ENCODE peak calls at places on chromosomes 2 and 18, in eight cellular contexts. One of them, this sample, is unnamed.

GRCh38 chr2:12303181-12304030 is 413.3 kb upstream of the TRIB2 start:
- DNase-seq in H7: no peak
- DNase-seq in ureter: no peak
- DNase-seq in amygdala: no peak
- DNase-seq in activated CD4-positive, CD25-positive, alpha-beta regulatory T cell treated with anti-CD3 and anti-CD28 coated beads, Interleukin-2, amount 50 U/mL, for 72 hours: peak
- DNase-seq in Panc1: no peak
- DNase-seq in NCI-H460: no peak
- DNase-seq in NCI-H2171 treated with DMSO at 0.1 percent for 48 hours: no peak
- DNase-seq in this sample: peak

GRCh38 chr2:242098445-242099128 is 229.1 kb downstream of the RTP5 start:
- DNase-seq in H7: no peak
- DNase-seq in ureter: no peak
- DNase-seq in amygdala: no peak
- DNase-seq in activated CD4-positive, CD25-positive, alpha-beta regulatory T cell treated with anti-CD3 and anti-CD28 coated beads, Interleukin-2, amount 50 U/mL, for 72 hours: no peak
- DNase-seq in Panc1: no peak
- DNase-seq in NCI-H460: no peak
- DNase-seq in NCI-H2171 treated with DMSO at 0.1 percent for 48 hours: no peak
- DNase-seq in this sample: no peak

GRCh38 chr2:143171817-143172216 is 42.6 kb downstream of the ARHGAP15 start:
- DNase-seq in H7: no peak
- DNase-seq in ureter: no peak
- DNase-seq in amygdala: no peak
- DNase-seq in activated CD4-positive, CD25-positive, alpha-beta regulatory T cell treated with anti-CD3 and anti-CD28 coated beads, Interleukin-2, amount 50 U/mL, for 72 hours: no peak
- DNase-seq in Panc1: no peak
- DNase-seq in NCI-H460: peak
- DNase-seq in NCI-H2171 treated with DMSO at 0.1 percent for 48 hours: peak
- DNase-seq in this sample: no peak

GRCh38 chr2:48562281-48562680 is 32.3 kb downstream of the STON1 start:
- DNase-seq in H7: no peak
- DNase-seq in ureter: no peak
- DNase-seq in amygdala: no peak
- DNase-seq in activated CD4-positive, CD25-positive, alpha-beta regulatory T cell treated with anti-CD3 and anti-CD28 coated beads, Interleukin-2, amount 50 U/mL, for 72 hours: no peak
- DNase-seq in Panc1: no peak
- DNase-seq in NCI-H460: no peak
- DNase-seq in NCI-H2171 treated with DMSO at 0.1 percent for 48 hours: no peak
- DNase-seq in this sample: no peak

GRCh38 chr2:19189391-19189790 is 169.0 kb downstream of the OSR1 start:
- DNase-seq in H7: no peak
- DNase-seq in ureter: no peak
- DNase-seq in amygdala: no peak
- DNase-seq in activated CD4-positive, CD25-positive, alpha-beta regulatory T cell treated with anti-CD3 and anti-CD28 coated beads, Interleukin-2, amount 50 U/mL, for 72 hours: no peak
- DNase-seq in Panc1: no peak
- DNase-seq in NCI-H460: no peak
- DNase-seq in NCI-H2171 treated with DMSO at 0.1 percent for 48 hours: no peak
- DNase-seq in this sample: no peak

GRCh38 chr2:238973038-238973772 is 125.3 kb downstream of the TWIST2 start:
- DNase-seq in H7: peak
- DNase-seq in ureter: no peak
- DNase-seq in amygdala: no peak
- DNase-seq in activated CD4-positive, CD25-positive, alpha-beta regulatory T cell treated with anti-CD3 and anti-CD28 coated beads, Interleukin-2, amount 50 U/mL, for 72 hours: no peak
- DNase-seq in Panc1: no peak
- DNase-seq in NCI-H460: no peak
- DNase-seq in NCI-H2171 treated with DMSO at 0.1 percent for 48 hours: no peak
- DNase-seq in this sample: no peak

GRCh38 chr2:59398081-59398480 is 1155.4 kb downstream of the BCL11A start:
- DNase-seq in H7: no peak
- DNase-seq in ureter: no peak
- DNase-seq in amygdala: no peak
- DNase-seq in activated CD4-positive, CD25-positive, alpha-beta regulatory T cell treated with anti-CD3 and anti-CD28 coated beads, Interleukin-2, amount 50 U/mL, for 72 hours: no peak
- DNase-seq in Panc1: no peak
- DNase-seq in NCI-H460: no peak
- DNase-seq in NCI-H2171 treated with DMSO at 0.1 percent for 48 hours: no peak
- DNase-seq in this sample: no peak

GRCh38 chr2:71691747-71692455 is 238.5 kb downstream of the DYSF start:
- DNase-seq in H7: no peak
- DNase-seq in ureter: no peak
- DNase-seq in amygdala: no peak
- DNase-seq in activated CD4-positive, CD25-positive, alpha-beta regulatory T cell treated with anti-CD3 and anti-CD28 coated beads, Interleukin-2, amount 50 U/mL, for 72 hours: no peak
- DNase-seq in Panc1: no peak
- DNase-seq in NCI-H460: no peak
- DNase-seq in NCI-H2171 treated with DMSO at 0.1 percent for 48 hours: no peak
- DNase-seq in this sample: no peak

GRCh38 chr2:225164406-225165048 is 122.3 kb upstream of the DOCK10 start:
- DNase-seq in H7: no peak
- DNase-seq in ureter: no peak
- DNase-seq in amygdala: no peak
- DNase-seq in activated CD4-positive, CD25-positive, alpha-beta regulatory T cell treated with anti-CD3 and anti-CD28 coated beads, Interleukin-2, amount 50 U/mL, for 72 hours: no peak
- DNase-seq in Panc1: no peak
- DNase-seq in NCI-H460: no peak
- DNase-seq in NCI-H2171 treated with DMSO at 0.1 percent for 48 hours: peak
- DNase-seq in this sample: no peak

GRCh38 chr2:72896446-72896845 is 9.2 kb downstream of the SPR start:
- DNase-seq in H7: no peak
- DNase-seq in ureter: no peak
- DNase-seq in amygdala: no peak
- DNase-seq in activated CD4-positive, CD25-positive, alpha-beta regulatory T cell treated with anti-CD3 and anti-CD28 coated beads, Interleukin-2, amount 50 U/mL, for 72 hours: no peak
- DNase-seq in Panc1: no peak
- DNase-seq in NCI-H460: no peak
- DNase-seq in NCI-H2171 treated with DMSO at 0.1 percent for 48 hours: no peak
- DNase-seq in this sample: no peak

GRCh38 chr18:58552057-58552461 is 76.8 kb downstream of the ALPK2 start:
- DNase-seq in H7: no peak
- DNase-seq in ureter: no peak
- DNase-seq in amygdala: no peak
- DNase-seq in activated CD4-positive, CD25-positive, alpha-beta regulatory T cell treated with anti-CD3 and anti-CD28 coated beads, Interleukin-2, amount 50 U/mL, for 72 hours: no peak
- DNase-seq in Panc1: no peak
- DNase-seq in NCI-H460: no peak
- DNase-seq in NCI-H2171 treated with DMSO at 0.1 percent for 48 hours: no peak
- DNase-seq in this sample: no peak

GRCh38 chr2:27078267-27079194 is at the start of gene EMILIN1:
- DNase-seq in H7: peak
- DNase-seq in ureter: peak
- DNase-seq in amygdala: peak
- DNase-seq in activated CD4-positive, CD25-positive, alpha-beta regulatory T cell treated with anti-CD3 and anti-CD28 coated beads, Interleukin-2, amount 50 U/mL, for 72 hours: no peak
- DNase-seq in Panc1: no peak
- DNase-seq in NCI-H460: no peak
- DNase-seq in NCI-H2171 treated with DMSO at 0.1 percent for 48 hours: no peak
- DNase-seq in this sample: peak

GRCh38 chr2:157777425-157777824 is 98.7 kb downstream of the ACVR1 start:
- DNase-seq in H7: no peak
- DNase-seq in ureter: peak
- DNase-seq in amygdala: no peak
- DNase-seq in activated CD4-positive, CD25-positive, alpha-beta regulatory T cell treated with anti-CD3 and anti-CD28 coated beads, Interleukin-2, amount 50 U/mL, for 72 hours: no peak
- DNase-seq in Panc1: peak
- DNase-seq in NCI-H460: peak
- DNase-seq in NCI-H2171 treated with DMSO at 0.1 percent for 48 hours: peak
- DNase-seq in this sample: peak

GRCh38 chr2:54579682-54580349 is 123.7 kb downstream of the SPTBN1 start:
- DNase-seq in H7: no peak
- DNase-seq in ureter: no peak
- DNase-seq in amygdala: no peak
- DNase-seq in activated CD4-positive, CD25-positive, alpha-beta regulatory T cell treated with anti-CD3 and anti-CD28 coated beads, Interleukin-2, amount 50 U/mL, for 72 hours: peak
- DNase-seq in Panc1: no peak
- DNase-seq in NCI-H460: no peak
- DNase-seq in NCI-H2171 treated with DMSO at 0.1 percent for 48 hours: no peak
- DNase-seq in this sample: no peak

GRCh38 chr18:48757906-48758305 is 192.9 kb downstream of the SMAD7 start:
- DNase-seq in H7: no peak
- DNase-seq in ureter: no peak
- DNase-seq in amygdala: no peak
- DNase-seq in activated CD4-positive, CD25-positive, alpha-beta regulatory T cell treated with anti-CD3 and anti-CD28 coated beads, Interleukin-2, amount 50 U/mL, for 72 hours: no peak
- DNase-seq in Panc1: no peak
- DNase-seq in NCI-H460: no peak
- DNase-seq in NCI-H2171 treated with DMSO at 0.1 percent for 48 hours: no peak
- DNase-seq in this sample: no peak

GRCh38 chr2:161650116-161651015 is 26.1 kb downstream of the SLC4A10 start:
- DNase-seq in H7: peak
- DNase-seq in ureter: no peak
- DNase-seq in amygdala: no peak
- DNase-seq in activated CD4-positive, CD25-positive, alpha-beta regulatory T cell treated with anti-CD3 and anti-CD28 coated beads, Interleukin-2, amount 50 U/mL, for 72 hours: no peak
- DNase-seq in Panc1: no peak
- DNase-seq in NCI-H460: no peak
- DNase-seq in NCI-H2171 treated with DMSO at 0.1 percent for 48 hours: no peak
- DNase-seq in this sample: no peak

GRCh38 chr18:40380657-40381441 is 1574.2 kb upstream of the PIK3C3 start:
- DNase-seq in H7: no peak
- DNase-seq in ureter: no peak
- DNase-seq in amygdala: no peak
- DNase-seq in activated CD4-positive, CD25-positive, alpha-beta regulatory T cell treated with anti-CD3 and anti-CD28 coated beads, Interleukin-2, amount 50 U/mL, for 72 hours: no peak
- DNase-seq in Panc1: no peak
- DNase-seq in NCI-H460: no peak
- DNase-seq in NCI-H2171 treated with DMSO at 0.1 percent for 48 hours: peak
- DNase-seq in this sample: no peak

GRCh38 chr2:71884303-71885042 is 263.2 kb downstream of the CYP26B1 start:
- DNase-seq in H7: no peak
- DNase-seq in ureter: peak
- DNase-seq in amygdala: no peak
- DNase-seq in activated CD4-positive, CD25-positive, alpha-beta regulatory T cell treated with anti-CD3 and anti-CD28 coated beads, Interleukin-2, amount 50 U/mL, for 72 hours: no peak
- DNase-seq in Panc1: no peak
- DNase-seq in NCI-H460: no peak
- DNase-seq in NCI-H2171 treated with DMSO at 0.1 percent for 48 hours: no peak
- DNase-seq in this sample: peak

GRCh38 chr2:112244854-112245253 is 10.0 kb downstream of the ZC3H8 start:
- DNase-seq in H7: no peak
- DNase-seq in ureter: no peak
- DNase-seq in amygdala: no peak
- DNase-seq in activated CD4-positive, CD25-positive, alpha-beta regulatory T cell treated with anti-CD3 and anti-CD28 coated beads, Interleukin-2, amount 50 U/mL, for 72 hours: no peak
- DNase-seq in Panc1: no peak
- DNase-seq in NCI-H460: no peak
- DNase-seq in NCI-H2171 treated with DMSO at 0.1 percent for 48 hours: no peak
- DNase-seq in this sample: no peak

GRCh38 chr2:74551942-74552913 is 1.5 kb downstream of the LOXL3 start:
- DNase-seq in H7: no peak
- DNase-seq in ureter: no peak
- DNase-seq in amygdala: no peak
- DNase-seq in activated CD4-positive, CD25-positive, alpha-beta regulatory T cell treated with anti-CD3 and anti-CD28 coated beads, Interleukin-2, amount 50 U/mL, for 72 hours: no peak
- DNase-seq in Panc1: no peak
- DNase-seq in NCI-H460: no peak
- DNase-seq in NCI-H2171 treated with DMSO at 0.1 percent for 48 hours: no peak
- DNase-seq in this sample: no peak

GRCh38 chr2:233707979-233708644 is 4.6 kb upstream of the UGT1A5 start:
- DNase-seq in H7: no peak
- DNase-seq in ureter: no peak
- DNase-seq in amygdala: no peak
- DNase-seq in activated CD4-positive, CD25-positive, alpha-beta regulatory T cell treated with anti-CD3 and anti-CD28 coated beads, Interleukin-2, amount 50 U/mL, for 72 hours: no peak
- DNase-seq in Panc1: no peak
- DNase-seq in NCI-H460: peak
- DNase-seq in NCI-H2171 treated with DMSO at 0.1 percent for 48 hours: no peak
- DNase-seq in this sample: no peak

GRCh38 chr18:57575542-57575941 is 11.0 kb downstream of the FECH start:
- DNase-seq in H7: no peak
- DNase-seq in ureter: no peak
- DNase-seq in amygdala: no peak
- DNase-seq in activated CD4-positive, CD25-positive, alpha-beta regulatory T cell treated with anti-CD3 and anti-CD28 coated beads, Interleukin-2, amount 50 U/mL, for 72 hours: no peak
- DNase-seq in Panc1: no peak
- DNase-seq in NCI-H460: no peak
- DNase-seq in NCI-H2171 treated with DMSO at 0.1 percent for 48 hours: no peak
- DNase-seq in this sample: no peak

GRCh38 chr2:170098626-170099312 is 79.2 kb upstream of the MYO3B start:
- DNase-seq in H7: no peak
- DNase-seq in ureter: no peak
- DNase-seq in amygdala: no peak
- DNase-seq in activated CD4-positive, CD25-positive, alpha-beta regulatory T cell treated with anti-CD3 and anti-CD28 coated beads, Interleukin-2, amount 50 U/mL, for 72 hours: no peak
- DNase-seq in Panc1: no peak
- DNase-seq in NCI-H460: no peak
- DNase-seq in NCI-H2171 treated with DMSO at 0.1 percent for 48 hours: no peak
- DNase-seq in this sample: no peak

GRCh38 chr18:77320960-77321559 is 71.4 kb downstream of the GALR1 start:
- DNase-seq in H7: no peak
- DNase-seq in ureter: no peak
- DNase-seq in amygdala: no peak
- DNase-seq in activated CD4-positive, CD25-positive, alpha-beta regulatory T cell treated with anti-CD3 and anti-CD28 coated beads, Interleukin-2, amount 50 U/mL, for 72 hours: no peak
- DNase-seq in Panc1: no peak
- DNase-seq in NCI-H460: no peak
- DNase-seq in NCI-H2171 treated with DMSO at 0.1 percent for 48 hours: peak
- DNase-seq in this sample: no peak

GRCh38 chr2:6008186-6008585 is 316.0 kb downstream of the SOX11 start:
- DNase-seq in H7: no peak
- DNase-seq in ureter: no peak
- DNase-seq in amygdala: no peak
- DNase-seq in activated CD4-positive, CD25-positive, alpha-beta regulatory T cell treated with anti-CD3 and anti-CD28 coated beads, Interleukin-2, amount 50 U/mL, for 72 hours: no peak
- DNase-seq in Panc1: no peak
- DNase-seq in NCI-H460: no peak
- DNase-seq in NCI-H2171 treated with DMSO at 0.1 percent for 48 hours: peak
- DNase-seq in this sample: no peak

GRCh38 chr2:3728104-3729054 is 25.0 kb downstream of the DCDC2C start:
- DNase-seq in H7: peak
- DNase-seq in ureter: no peak
- DNase-seq in amygdala: peak
- DNase-seq in activated CD4-positive, CD25-positive, alpha-beta regulatory T cell treated with anti-CD3 and anti-CD28 coated beads, Interleukin-2, amount 50 U/mL, for 72 hours: no peak
- DNase-seq in Panc1: peak
- DNase-seq in NCI-H460: peak
- DNase-seq in NCI-H2171 treated with DMSO at 0.1 percent for 48 hours: peak
- DNase-seq in this sample: peak

GRCh38 chr2:8488001-8488738 is 193.7 kb upstream of the ID2 start:
- DNase-seq in H7: peak
- DNase-seq in ureter: no peak
- DNase-seq in amygdala: peak
- DNase-seq in activated CD4-positive, CD25-positive, alpha-beta regulatory T cell treated with anti-CD3 and anti-CD28 coated beads, Interleukin-2, amount 50 U/mL, for 72 hours: peak
- DNase-seq in Panc1: no peak
- DNase-seq in NCI-H460: no peak
- DNase-seq in NCI-H2171 treated with DMSO at 0.1 percent for 48 hours: no peak
- DNase-seq in this sample: no peak

GRCh38 chr2:215532844-215533243 is 97.0 kb upstream of the FN1 start:
- DNase-seq in H7: no peak
- DNase-seq in ureter: no peak
- DNase-seq in amygdala: no peak
- DNase-seq in activated CD4-positive, CD25-positive, alpha-beta regulatory T cell treated with anti-CD3 and anti-CD28 coated beads, Interleukin-2, amount 50 U/mL, for 72 hours: no peak
- DNase-seq in Panc1: no peak
- DNase-seq in NCI-H460: no peak
- DNase-seq in NCI-H2171 treated with DMSO at 0.1 percent for 48 hours: no peak
- DNase-seq in this sample: no peak

GRCh38 chr2:74887961-74888670 is 54.2 kb downstream of the HK2 start:
- DNase-seq in H7: no peak
- DNase-seq in ureter: no peak
- DNase-seq in amygdala: no peak
- DNase-seq in activated CD4-positive, CD25-positive, alpha-beta regulatory T cell treated with anti-CD3 and anti-CD28 coated beads, Interleukin-2, amount 50 U/mL, for 72 hours: no peak
- DNase-seq in Panc1: no peak
- DNase-seq in NCI-H460: no peak
- DNase-seq in NCI-H2171 treated with DMSO at 0.1 percent for 48 hours: no peak
- DNase-seq in this sample: no peak

GRCh38 chr18:40473221-40473620 is 1481.8 kb upstream of the PIK3C3 start:
- DNase-seq in H7: no peak
- DNase-seq in ureter: no peak
- DNase-seq in amygdala: no peak
- DNase-seq in activated CD4-positive, CD25-positive, alpha-beta regulatory T cell treated with anti-CD3 and anti-CD28 coated beads, Interleukin-2, amount 50 U/mL, for 72 hours: no peak
- DNase-seq in Panc1: no peak
- DNase-seq in NCI-H460: no peak
- DNase-seq in NCI-H2171 treated with DMSO at 0.1 percent for 48 hours: peak
- DNase-seq in this sample: no peak

GRCh38 chr18:51724790-51725721 is 527.6 kb upstream of the MEX3C start:
- DNase-seq in H7: peak
- DNase-seq in ureter: no peak
- DNase-seq in amygdala: no peak
- DNase-seq in activated CD4-positive, CD25-positive, alpha-beta regulatory T cell treated with anti-CD3 and anti-CD28 coated beads, Interleukin-2, amount 50 U/mL, for 72 hours: no peak
- DNase-seq in Panc1: no peak
- DNase-seq in NCI-H460: peak
- DNase-seq in NCI-H2171 treated with DMSO at 0.1 percent for 48 hours: peak
- DNase-seq in this sample: no peak

GRCh38 chr18:74414951-74415515 is 42.1 kb downstream of the DIPK1C start:
- DNase-seq in H7: no peak
- DNase-seq in ureter: no peak
- DNase-seq in amygdala: no peak
- DNase-seq in activated CD4-positive, CD25-positive, alpha-beta regulatory T cell treated with anti-CD3 and anti-CD28 coated beads, Interleukin-2, amount 50 U/mL, for 72 hours: no peak
- DNase-seq in Panc1: no peak
- DNase-seq in NCI-H460: no peak
- DNase-seq in NCI-H2171 treated with DMSO at 0.1 percent for 48 hours: no peak
- DNase-seq in this sample: no peak

GRCh38 chr2:23510471-23510870 is 125.5 kb downstream of the KLHL29 start:
- DNase-seq in H7: no peak
- DNase-seq in ureter: no peak
- DNase-seq in amygdala: no peak
- DNase-seq in activated CD4-positive, CD25-positive, alpha-beta regulatory T cell treated with anti-CD3 and anti-CD28 coated beads, Interleukin-2, amount 50 U/mL, for 72 hours: no peak
- DNase-seq in Panc1: no peak
- DNase-seq in NCI-H460: no peak
- DNase-seq in NCI-H2171 treated with DMSO at 0.1 percent for 48 hours: no peak
- DNase-seq in this sample: no peak

GRCh38 chr2:2889646-2890045 is 488.0 kb downstream of the EIPR1 start:
- DNase-seq in H7: no peak
- DNase-seq in ureter: no peak
- DNase-seq in amygdala: no peak
- DNase-seq in activated CD4-positive, CD25-positive, alpha-beta regulatory T cell treated with anti-CD3 and anti-CD28 coated beads, Interleukin-2, amount 50 U/mL, for 72 hours: no peak
- DNase-seq in Panc1: no peak
- DNase-seq in NCI-H460: no peak
- DNase-seq in NCI-H2171 treated with DMSO at 0.1 percent for 48 hours: no peak
- DNase-seq in this sample: no peak

This sample was measured in AG09309.